ENCODE peak calls at places on chromosomes 13 and 19, in eight cellular contexts. G, Q, T, L, E, S, D and P are unnamed samples.

GRCh38 chr13:78609464-78610205 is 6.3 kb upstream of the POU4F1 start:
- DNase-seq in G (peak), Q (peak), T (no peak), L (no peak), E (no peak), S (no peak), D (no peak), P (no peak)

GRCh38 chr19:14138576-14139265 is 2.3 kb upstream of the ASF1B start:
- DNase-seq in G (peak), Q (peak), T (peak), L (peak), E (no peak), S (no peak), D (peak), P (no peak)

GRCh38 chr13:85013006-85013405 is 786.2 kb downstream of the SLITRK6 start:
- DNase-seq in G (no peak), Q (no peak), T (no peak), L (no peak), E (no peak), S (no peak), D (no peak), P (no peak)

GRCh38 chr13:30580852-30581502 is 36.7 kb upstream of the USPL1 start:
- DNase-seq in G (no peak), Q (no peak), T (no peak), L (no peak), E (no peak), S (no peak), D (no peak), P (no peak)

GRCh38 chr19:57056972-57057371 is 62.8 kb upstream of the USP29 start:
- DNase-seq in G (peak), Q (no peak), T (peak), L (no peak), E (peak), S (no peak), D (peak), P (no peak)

GRCh38 chr19:40466219-40467006 is at the start of gene SPTBN4:
- DNase-seq in G (no peak), Q (peak), T (no peak), L (no peak), E (peak), S (no peak), D (no peak), P (no peak)

GRCh38 chr19:17074628-17075034 is 621 bp downstream of the HAUS8 start:
- DNase-seq in G (no peak), Q (peak), T (no peak), L (no peak), E (no peak), S (no peak), D (no peak), P (no peak)

GRCh38 chr19:38152461-38153379 is 71.3 kb downstream of the DPF1 start:
- DNase-seq in G (peak), Q (peak), T (peak), L (peak), E (no peak), S (no peak), D (peak), P (no peak)

GRCh38 chr13:51764184-51765141 is 39.5 kb downstream of the DHRS12 start:
- DNase-seq in G (peak), Q (peak), T (peak), L (peak), E (peak), S (no peak), D (peak), P (peak)

GRCh38 chr19:13794388-13794751 is 873 bp upstream of the ZSWIM4 start:
- DNase-seq in G (peak), Q (peak), T (peak), L (peak), E (peak), S (peak), D (peak), P (no peak)

GRCh38 chr19:42350417-42350816 is 25.0 kb downstream of the MEGF8 start:
- DNase-seq in G (no peak), Q (peak), T (no peak), L (no peak), E (no peak), S (no peak), D (no peak), P (no peak)

GRCh38 chr19:21482863-21483276 is 22.5 kb upstream of the ZNF429 start:
- DNase-seq in G (peak), Q (peak), T (peak), L (no peak), E (peak), S (no peak), D (peak), P (no peak)

GRCh38 chr13:23969672-23970071 is 72.4 kb upstream of the C1QTNF9B start:
- DNase-seq in G (peak), Q (no peak), T (no peak), L (peak), E (no peak), S (no peak), D (peak), P (no peak)

GRCh38 chr13:59356607-59357006 is 807.1 kb downstream of the DIAPH3 start:
- DNase-seq in G (peak), Q (no peak), T (peak), L (peak), E (peak), S (no peak), D (peak), P (no peak)

GRCh38 chr13:91747164-91747563 is 348.7 kb downstream of the GPC5 start:
- DNase-seq in G (no peak), Q (no peak), T (no peak), L (no peak), E (no peak), S (no peak), D (no peak), P (no peak)

GRCh38 chr19:13978721-13979191 is 26.4 kb downstream of the DCAF15 start:
- DNase-seq in G (no peak), Q (no peak), T (no peak), L (no peak), E (no peak), S (no peak), D (peak), P (no peak)

GRCh38 chr19:10026744-10027143 is 13.5 kb downstream of the RDH8 start:
- DNase-seq in G (no peak), Q (no peak), T (no peak), L (no peak), E (no peak), S (no peak), D (no peak), P (no peak)

GRCh38 chr19:12938536-12939291 is at the start of gene CALR:
- DNase-seq in G (peak), Q (peak), T (peak), L (no peak), E (no peak), S (no peak), D (peak), P (no peak)

GRCh38 chr13:72137782-72138181 is 270.8 kb upstream of the DACH1 start:
- DNase-seq in G (no peak), Q (no peak), T (no peak), L (no peak), E (no peak), S (no peak), D (no peak), P (no peak)

GRCh38 chr13:98411617-98412310 is 165.1 kb downstream of the STK24 start:
- DNase-seq in G (no peak), Q (no peak), T (no peak), L (no peak), E (no peak), S (no peak), D (peak), P (no peak)

GRCh38 chr19:17359905-17360800 is 17.0 kb downstream of the PLVAP start:
- DNase-seq in G (no peak), Q (peak), T (no peak), L (no peak), E (no peak), S (no peak), D (no peak), P (no peak)

GRCh38 chr19:55485439-55486011 is 537 bp downstream of the NAT14 start:
- DNase-seq in G (no peak), Q (no peak), T (no peak), L (no peak), E (no peak), S (no peak), D (no peak), P (no peak)

GRCh38 chr13:112899618-112900600 is 69.1 kb upstream of the MCF2L start:
- DNase-seq in G (no peak), Q (peak), T (no peak), L (no peak), E (no peak), S (no peak), D (no peak), P (no peak)

GRCh38 chr13:107866666-107867623 is 348.4 kb downstream of the LIG4 start:
- DNase-seq in G (peak), Q (peak), T (peak), L (no peak), E (no peak), S (no peak), D (peak), P (no peak)

GRCh38 chr19:51480590-51480989 is 2.3 kb downstream of the CEACAM18 start:
- DNase-seq in G (no peak), Q (no peak), T (peak), L (peak), E (no peak), S (no peak), D (peak), P (no peak)

GRCh38 chr13:61414686-61415664 is 674 bp downstream of the PCDH20 start:
- DNase-seq in G (peak), Q (peak), T (peak), L (no peak), E (no peak), S (no peak), D (peak), P (no peak)

GRCh38 chr13:35549481-35549880 is 73.0 kb upstream of the MAB21L1 start:
- DNase-seq in G (peak), Q (peak), T (peak), L (peak), E (no peak), S (peak), D (peak), P (no peak)

GRCh38 chr13:61423879-61424278 is 8.2 kb upstream of the PCDH20 start:
- DNase-seq in G (peak), Q (no peak), T (no peak), L (no peak), E (no peak), S (no peak), D (no peak), P (no peak)

GRCh38 chr13:102784501-102784900 is 10.9 kb upstream of the TEX30 start:
- DNase-seq in G (no peak), Q (no peak), T (no peak), L (no peak), E (no peak), S (no peak), D (no peak), P (no peak)

GRCh38 chr19:12769689-12770088 is 5.7 kb downstream of the HOOK2 start:
- DNase-seq in G (no peak), Q (peak), T (no peak), L (no peak), E (no peak), S (no peak), D (no peak), P (no peak)

GRCh38 chr19:44643605-44644390 is at the start of gene PVR:
- DNase-seq in G (peak), Q (peak), T (peak), L (peak), E (peak), S (no peak), D (peak), P (no peak)

GRCh38 chr13:79711631-79712030 is 230.7 kb downstream of the NDFIP2 start:
- DNase-seq in G (no peak), Q (no peak), T (no peak), L (no peak), E (no peak), S (no peak), D (peak), P (no peak)

GRCh38 chr19:55652311-55653078 is 2.3 kb upstream of the U2AF2 start:
- DNase-seq in G (no peak), Q (peak), T (no peak), L (no peak), E (peak), S (no peak), D (no peak), P (no peak)

GRCh38 chr13:41925014-41925413 is 35.9 kb downstream of the VWA8 start:
- DNase-seq in G (no peak), Q (no peak), T (no peak), L (no peak), E (no peak), S (no peak), D (no peak), P (no peak)

GRCh38 chr19:6677495-6677894 is 7.5 kb upstream of the TNFSF14 start:
- DNase-seq in G (no peak), Q (no peak), T (no peak), L (no peak), E (no peak), S (no peak), D (no peak), P (no peak)

GRCh38 chr19:3148503-3148902 is 12.7 kb downstream of the GNA15 start:
- DNase-seq in G (no peak), Q (no peak), T (no peak), L (no peak), E (no peak), S (no peak), D (no peak), P (no peak)

GRCh38 chr19:3150739-3151329 is 15.0 kb downstream of the GNA15 start:
- DNase-seq in G (no peak), Q (peak), T (no peak), L (no peak), E (no peak), S (no peak), D (no peak), P (no peak)

GRCh38 chr19:3149089-3149488 is 13.3 kb downstream of the GNA15 start:
- DNase-seq in G (no peak), Q (no peak), T (no peak), L (no peak), E (no peak), S (no peak), D (no peak), P (no peak)

GRCh38 chr19:3151563-3152430 is 16.0 kb downstream of the GNA15 start:
- DNase-seq in G (no peak), Q (no peak), T (no peak), L (no peak), E (no peak), S (no peak), D (no peak), P (no peak)

GRCh38 chr19:3149526-3150505 is 14.0 kb downstream of the GNA15 start:
- DNase-seq in G (no peak), Q (no peak), T (no peak), L (no peak), E (no peak), S (no peak), D (no peak), P (no peak)
- H3K4me3 ChIP-seq in G (no peak), Q (peak), T (no peak), L (no peak), E (no peak), S (no peak), D (no peak), P (no peak)

DNA sequence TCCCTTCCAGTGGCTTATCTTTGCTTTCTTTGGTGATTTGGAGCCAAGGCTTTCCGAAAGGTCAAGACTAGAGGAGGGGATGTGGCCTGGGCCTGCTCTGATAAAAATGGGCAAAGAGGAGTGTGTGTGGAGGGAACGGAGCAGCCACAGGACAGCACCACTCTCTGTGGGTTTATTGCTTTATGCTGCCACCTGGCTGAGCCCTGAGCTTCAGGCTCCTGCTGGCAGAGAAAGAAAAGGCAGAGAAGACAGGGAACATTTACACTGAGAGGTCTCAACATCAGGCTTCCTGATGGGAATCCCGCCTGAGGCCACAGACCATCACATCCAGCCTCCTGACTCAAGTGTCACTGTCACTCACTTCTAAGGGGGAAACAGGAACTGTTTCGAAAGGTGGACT is 9.2 kb upstream of the GSX1 start:
- DNase-seq in G (peak), Q (no peak), T (no peak), L (no peak), E (no peak), S (no peak), D (peak), P (no peak)
- TF ChIP-seq CTCF in G (peak), Q (peak), T (peak), L (peak), E (peak), S (peak), D (peak), P (peak)

GRCh38 chr19:19539738-19540703 is 2.0 kb downstream of the CILP2 start:
- DNase-seq in G (peak), Q (peak), T (peak), L (peak), E (peak), S (no peak), D (peak), P (peak)

GRCh38 chr19:19542507-19542906 is 4.4 kb downstream of the CILP2 start:
- DNase-seq in G (no peak), Q (peak), T (no peak), L (no peak), E (no peak), S (no peak), D (no peak), P (no peak)

GRCh38 chr19:19541572-19541971 is 3.5 kb downstream of the CILP2 start:
- DNase-seq in G (no peak), Q (peak), T (no peak), L (no peak), E (no peak), S (no peak), D (no peak), P (no peak)

GRCh38 chr19:19538767-19539166 is 702 bp downstream of the CILP2 start:
- DNase-seq in G (no peak), Q (peak), T (no peak), L (no peak), E (no peak), S (no peak), D (peak), P (no peak)

GRCh38 chr19:19540707-19541515 is 2.8 kb downstream of the CILP2 start:
- DNase-seq in G (peak), Q (peak), T (peak), L (no peak), E (no peak), S (no peak), D (peak), P (peak)
- H3K4me3 ChIP-seq in G (no peak), Q (no peak), T (no peak), L (peak), E (peak), S (peak), D (no peak), P (peak)

GRCh38 chr13:21076265-21076653 is 14.9 kb upstream of the LATS2 start:
- DNase-seq in G (peak), Q (no peak), T (no peak), L (no peak), E (no peak), S (no peak), D (no peak), P (no peak)

GRCh38 chr13:21079206-21079605 is 17.8 kb upstream of the LATS2 start:
- DNase-seq in G (no peak), Q (no peak), T (no peak), L (no peak), E (no peak), S (no peak), D (no peak), P (no peak)

GRCh38 chr13:21079761-21080730 is 18.7 kb upstream of the LATS2 start:
- DNase-seq in G (peak), Q (peak), T (peak), L (peak), E (no peak), S (peak), D (peak), P (no peak)

GRCh38 chr13:21077360-21078353 is 16.3 kb upstream of the LATS2 start:
- DNase-seq in G (no peak), Q (no peak), T (no peak), L (no peak), E (no peak), S (no peak), D (no peak), P (no peak)

GRCh38 chr13:21078501-21078900 is 17.1 kb upstream of the LATS2 start:
- DNase-seq in G (no peak), Q (no peak), T (no peak), L (no peak), E (no peak), S (no peak), D (no peak), P (no peak)
- TF ChIP-seq CTCF in G (no peak), Q (no peak), T (no peak), L (no peak), E (no peak), S (no peak), D (no peak), P (no peak)

GRCh38 chr13:20230913-20231838 is 943 bp downstream of the GJB6 start:
- DNase-seq in G (no peak), Q (peak), T (no peak), L (no peak), E (no peak), S (no peak), D (no peak), P (no peak)

GRCh38 chr13:20227730-20228129 is 4.4 kb downstream of the GJB6 start:
- DNase-seq in G (no peak), Q (no peak), T (no peak), L (no peak), E (no peak), S (no peak), D (no peak), P (no peak)

GRCh38 chr13:20232556-20233277 is 598 bp upstream of the GJB6 start:
- DNase-seq in G (no peak), Q (no peak), T (no peak), L (no peak), E (no peak), S (no peak), D (no peak), P (no peak)

GRCh38 chr13:20227288-20227687 is 4.8 kb downstream of the GJB6 start:
- DNase-seq in G (no peak), Q (no peak), T (no peak), L (no peak), E (no peak), S (no peak), D (no peak), P (no peak)

GRCh38 chr13:20231839-20232555 is at the start of gene GJB6:
- DNase-seq in G (no peak), Q (no peak), T (no peak), L (no peak), E (no peak), S (no peak), D (no peak), P (no peak)
- H3K4me3 ChIP-seq in G (no peak), Q (no peak), T (no peak), L (no peak), E (peak), S (no peak), D (peak), P (peak)

DNA sequence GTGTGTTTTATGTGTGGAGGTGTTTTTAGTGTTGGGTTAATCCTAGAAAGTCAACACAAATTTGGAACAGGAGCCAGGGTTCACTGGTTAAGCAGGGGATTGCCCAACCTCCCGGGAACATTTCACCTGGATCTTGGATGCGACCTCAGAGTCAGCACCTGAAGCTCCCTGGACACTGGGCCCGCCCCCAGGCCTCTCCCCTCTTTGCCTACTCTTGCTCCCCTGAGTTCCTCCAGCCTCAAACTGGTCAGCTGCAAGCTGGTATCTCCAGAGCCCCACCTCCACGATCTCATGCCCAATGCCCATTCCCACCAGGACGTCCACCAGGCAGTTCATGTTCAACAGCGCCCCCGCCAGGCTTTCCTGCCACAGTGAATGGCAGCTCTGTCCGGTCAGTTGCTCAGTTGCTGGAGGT is 9.7 kb downstream of the HSD17B14 start:
- DNase-seq in G (no peak), Q (no peak), T (no peak), L (no peak), E (no peak), S (no peak), D (no peak), P (no peak)
- TF ChIP-seq CTCF in G (no peak), Q (no peak), T (peak), L (peak), E (no peak), S (no peak), D (peak), P (no peak)

DNA sequence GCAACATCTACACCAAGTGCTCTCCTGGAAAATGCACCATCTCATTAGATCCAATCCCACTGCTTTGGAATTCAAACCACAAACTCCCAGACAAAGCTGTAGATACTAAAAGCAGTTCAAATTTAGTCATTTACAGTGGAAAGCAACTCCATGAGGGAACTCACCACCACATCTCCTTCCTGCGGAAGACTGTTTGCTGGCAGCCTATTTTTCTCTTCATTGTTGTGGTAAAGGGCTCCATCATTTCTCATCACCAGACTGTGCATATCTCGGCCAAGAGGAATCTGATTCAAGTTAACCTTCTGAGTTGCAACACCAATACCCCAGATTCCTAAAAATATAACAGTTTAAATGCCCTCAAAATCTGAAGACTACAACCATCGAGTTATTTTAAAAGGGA is 8.4 kb downstream of the SPRYD7 start:
- DNase-seq in G (peak), Q (peak), T (peak), L (peak), E (no peak), S (peak), D (peak), P (no peak)
- H3K4me3 ChIP-seq in G (no peak), Q (no peak), T (no peak), L (no peak), E (no peak), S (no peak), D (no peak), P (no peak)

GRCh38 chr19:3890590-3890989 is 10.1 kb downstream of the ATCAY start:
- DNase-seq in G (no peak), Q (peak), T (no peak), L (no peak), E (no peak), S (no peak), D (no peak), P (no peak)
- TF ChIP-seq CTCF in G (no peak), Q (no peak), T (no peak), L (no peak), E (no peak), S (no peak), D (no peak), P (no peak)